ENCODE peak calls at places on chromosome 3, in six cellular contexts. One of them, this sample, is unnamed.

GRCh38 chr3:149462051-149462450 is 12.4 kb upstream of the TM4SF4 start:
- DNase-seq in foreskin fibroblast: no peak
- DNase-seq in progenitor cell of endocrine pancreas: no peak
- DNase-seq in omental fat pad: no peak
- DNase-seq in body of pancreas: no peak
- DNase-seq in Calu3: no peak
- DNase-seq in this sample: no peak

GRCh38 chr3:31307131-31307785 is 225.5 kb upstream of the STT3B start:
- DNase-seq in foreskin fibroblast: no peak
- DNase-seq in progenitor cell of endocrine pancreas: no peak
- DNase-seq in omental fat pad: no peak
- DNase-seq in Calu3: no peak
- DNase-seq in body of pancreas: no peak
- DNase-seq in this sample: no peak

GRCh38 chr3:14358426-14359211 is 43.8 kb upstream of the SLC6A6 start:
- DNase-seq in progenitor cell of endocrine pancreas: no peak
- DNase-seq in body of pancreas: peak
- DNase-seq in foreskin fibroblast: peak
- DNase-seq in omental fat pad: peak
- DNase-seq in Calu3: no peak
- DNase-seq in this sample: no peak

GRCh38 chr3:149435936-149436885 is 38.3 kb upstream of the TM4SF4 start:
- DNase-seq in Calu3: no peak
- DNase-seq in omental fat pad: no peak
- DNase-seq in foreskin fibroblast: peak
- DNase-seq in progenitor cell of endocrine pancreas: no peak
- DNase-seq in body of pancreas: no peak
- DNase-seq in this sample: no peak

GRCh38 chr3:63824309-63824708 is 5.2 kb downstream of the C3orf49 start:
- DNase-seq in body of pancreas: no peak
- DNase-seq in progenitor cell of endocrine pancreas: no peak
- DNase-seq in Calu3: no peak
- DNase-seq in omental fat pad: no peak
- DNase-seq in foreskin fibroblast: peak
- DNase-seq in this sample: no peak

GRCh38 chr3:28915711-28916481 is 365.0 kb upstream of the RBMS3 start:
- DNase-seq in Calu3: peak
- DNase-seq in body of pancreas: peak
- DNase-seq in foreskin fibroblast: peak
- DNase-seq in progenitor cell of endocrine pancreas: no peak
- DNase-seq in omental fat pad: no peak
- DNase-seq in this sample: no peak

GRCh38 chr3:55243686-55244085 is 243.4 kb downstream of the WNT5A start:
- DNase-seq in body of pancreas: no peak
- DNase-seq in Calu3: no peak
- DNase-seq in omental fat pad: no peak
- DNase-seq in foreskin fibroblast: peak
- DNase-seq in progenitor cell of endocrine pancreas: no peak
- DNase-seq in this sample: no peak

GRCh38 chr3:71652786-71653419 is 69.4 kb upstream of the FOXP1 start:
- DNase-seq in Calu3: no peak
- DNase-seq in foreskin fibroblast: peak
- DNase-seq in body of pancreas: peak
- DNase-seq in omental fat pad: no peak
- DNase-seq in progenitor cell of endocrine pancreas: no peak
- DNase-seq in this sample: peak

GRCh38 chr3:194224536-194224935 is 88.6 kb downstream of the HES1 start:
- DNase-seq in progenitor cell of endocrine pancreas: no peak
- DNase-seq in foreskin fibroblast: no peak
- DNase-seq in Calu3: no peak
- DNase-seq in omental fat pad: no peak
- DNase-seq in body of pancreas: no peak
- DNase-seq in this sample: no peak

GRCh38 chr3:72606005-72606800 is 242.0 kb downstream of the SHQ1 start:
- DNase-seq in Calu3: peak
- DNase-seq in body of pancreas: peak
- DNase-seq in foreskin fibroblast: no peak
- DNase-seq in progenitor cell of endocrine pancreas: no peak
- DNase-seq in omental fat pad: no peak
- DNase-seq in this sample: no peak

GRCh38 chr3:36876181-36876936 is 68.5 kb downstream of the TRANK1 start:
- DNase-seq in foreskin fibroblast: no peak
- DNase-seq in body of pancreas: no peak
- DNase-seq in progenitor cell of endocrine pancreas: no peak
- DNase-seq in omental fat pad: no peak
- DNase-seq in Calu3: no peak
- DNase-seq in this sample: peak

DNA sequence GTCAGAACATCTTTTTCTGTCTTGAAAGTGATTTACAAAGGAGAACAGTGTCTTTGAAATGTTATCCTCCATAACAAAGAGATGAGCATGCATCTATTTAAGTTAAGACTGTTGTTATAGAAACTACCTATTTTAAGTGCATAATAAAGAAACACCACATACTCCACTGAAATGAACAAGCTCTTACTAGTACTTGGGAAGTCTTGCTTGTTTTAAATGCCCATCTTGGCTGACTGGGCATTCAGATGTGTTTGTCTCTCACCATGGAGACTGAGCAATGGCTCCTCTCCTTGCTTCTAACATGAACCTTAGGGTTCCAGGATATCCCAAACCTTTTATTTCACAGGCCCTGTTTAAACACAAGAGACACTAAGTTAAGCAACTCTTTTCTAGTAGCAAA is 118.6 kb upstream of the ACP3 start:
- DNase-seq in Calu3: no peak
- DNase-seq in progenitor cell of endocrine pancreas: no peak
- DNase-seq in body of pancreas: no peak
- DNase-seq in omental fat pad: no peak
- DNase-seq in foreskin fibroblast: peak
- DNase-seq in this sample: no peak
- TF ChIP-seq CTCF in Calu3: no peak
- TF ChIP-seq CTCF in progenitor cell of endocrine pancreas: no peak
- TF ChIP-seq CTCF in body of pancreas: no peak
- TF ChIP-seq CTCF in omental fat pad: no peak
- TF ChIP-seq CTCF in foreskin fibroblast: no peak
- TF ChIP-seq CTCF in this sample: no peak

DNA sequence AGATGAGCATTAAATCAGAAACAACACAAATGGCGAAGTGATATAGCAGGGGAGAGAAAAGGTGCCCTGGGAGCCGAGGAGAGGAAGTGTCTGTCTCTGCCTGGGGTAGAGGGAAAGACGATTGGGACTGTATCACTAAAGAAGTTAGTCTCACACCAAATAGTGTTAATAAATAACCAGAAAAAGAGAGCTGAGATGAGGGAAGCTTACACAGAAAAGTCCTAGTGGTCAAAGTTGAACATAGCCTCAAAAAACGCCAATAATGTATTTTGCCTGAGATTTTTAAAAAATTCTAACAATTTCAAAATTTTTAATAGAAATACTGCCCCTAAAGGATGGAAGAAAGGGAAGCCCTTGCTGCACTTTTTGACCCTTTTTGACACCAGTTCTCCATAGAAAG is 417.6 kb downstream of the TUSC7 start:
- DNase-seq in progenitor cell of endocrine pancreas: no peak
- DNase-seq in omental fat pad: no peak
- DNase-seq in body of pancreas: no peak
- DNase-seq in Calu3: no peak
- DNase-seq in foreskin fibroblast: no peak
- DNase-seq in this sample: no peak
- TF ChIP-seq CTCF in progenitor cell of endocrine pancreas: peak
- TF ChIP-seq CTCF in omental fat pad: no peak
- TF ChIP-seq CTCF in body of pancreas: no peak
- TF ChIP-seq CTCF in Calu3: no peak
- TF ChIP-seq CTCF in foreskin fibroblast: no peak
- TF ChIP-seq CTCF in this sample: no peak

DNA sequence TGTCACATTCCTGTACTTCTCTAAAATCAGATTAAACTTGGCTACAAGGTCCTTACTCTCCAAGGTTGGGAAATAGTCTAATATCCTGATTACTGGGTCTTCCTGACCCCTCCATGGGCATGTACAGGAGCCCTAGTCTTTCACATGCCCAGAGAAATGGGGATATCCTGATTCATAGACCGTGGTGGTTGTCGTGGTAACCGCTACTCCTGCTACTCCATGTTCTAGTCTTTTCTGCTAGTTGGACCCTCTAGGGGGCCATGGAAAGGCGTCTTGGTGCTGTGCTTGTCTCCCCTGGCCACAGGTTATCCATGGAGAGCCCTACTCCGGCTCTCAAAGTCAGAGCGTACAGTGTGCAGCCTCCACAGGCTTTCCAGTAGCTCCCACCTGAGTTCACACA is 13.1 kb upstream of the ZBTB38 start:
- DNase-seq in omental fat pad: no peak
- DNase-seq in foreskin fibroblast: no peak
- DNase-seq in progenitor cell of endocrine pancreas: no peak
- DNase-seq in Calu3: no peak
- DNase-seq in body of pancreas: no peak
- DNase-seq in this sample: no peak
- TF ChIP-seq CTCF in omental fat pad: no peak
- TF ChIP-seq CTCF in foreskin fibroblast: no peak
- TF ChIP-seq CTCF in progenitor cell of endocrine pancreas: no peak
- TF ChIP-seq CTCF in Calu3: no peak
- TF ChIP-seq CTCF in body of pancreas: no peak
- TF ChIP-seq CTCF in this sample: no peak

GRCh38 chr3:85304360-85304964 is 345.7 kb downstream of the CADM2 start:
- DNase-seq in omental fat pad: no peak
- DNase-seq in body of pancreas: no peak
- DNase-seq in Calu3: no peak
- DNase-seq in progenitor cell of endocrine pancreas: no peak
- DNase-seq in foreskin fibroblast: peak
- DNase-seq in this sample: no peak
- TF ChIP-seq CTCF in omental fat pad: no peak
- TF ChIP-seq CTCF in body of pancreas: peak
- TF ChIP-seq CTCF in Calu3: peak
- TF ChIP-seq CTCF in progenitor cell of endocrine pancreas: peak
- TF ChIP-seq CTCF in foreskin fibroblast: no peak
- TF ChIP-seq CTCF in this sample: no peak

This sample was measured in GM10248.